ENCODE peak calls at places on chromosomes 11 and 22, in six cellular contexts. M is adipocyte, K is A549, H is lower leg skin, U is heart right ventricle, J is skeletal muscle cell. X is an unnamed sample.

GRCh38 chr11:117822031-117822521 is 2.5 kb downstream of the FXYD2 start:
- DNase-seq in M (peak; percentile 21), K (no peak), H (no peak), U (no peak), J (no peak), X (no peak)

GRCh38 chr11:85464283-85464682 is 162.9 kb downstream of the DLG2 start:
- DNase-seq in M (no peak), K (peak; percentile 4), H (no peak), U (no peak), J (no peak), X (no peak)

GRCh38 chr22:37746366-37747089 is 49.7 kb downstream of the TRIOBP start:
- DNase-seq in M (peak; percentile 57), K (no peak), H (no peak), U (no peak), J (no peak), X (no peak)

GRCh38 chr11:26620282-26621045 is 48.4 kb upstream of the MUC15 start:
- DNase-seq in M (no peak), K (peak; percentile 29), H (no peak), U (no peak), J (no peak), X (no peak)

GRCh38 chr11:78808903-78809302 is 234.2 kb upstream of the NARS2 start:
- DNase-seq in M (no peak), K (no peak), H (no peak), U (no peak), J (no peak), X (no peak)

GRCh38 chr11:76704171-76704948 is 33.8 kb upstream of the LRRC32 start:
- DNase-seq in M (no peak), K (no peak), H (no peak), U (no peak), J (no peak), X (no peak)

GRCh38 chr11:17472467-17472866 is 4.2 kb downstream of the ABCC8 start:
- DNase-seq in M (no peak), K (no peak), H (no peak), U (no peak), J (no peak), X (no peak)

GRCh38 chr11:61514050-61514917 is 5.7 kb downstream of the LRRC10B start:
- DNase-seq in M (no peak), K (no peak), H (no peak), U (no peak), J (no peak), X (no peak)

GRCh38 chr22:44616882-44617655 is 84.9 kb upstream of the PRR5 start:
- DNase-seq in M (no peak), K (no peak), H (no peak), U (peak; percentile 38), J (no peak), X (no peak)

GRCh38 chr22:24429411-24430365 is 2.3 kb downstream of the ADORA2A start:
- DNase-seq in M (no peak), K (no peak), H (peak; percentile 89), U (peak; percentile 65), J (no peak), X (no peak)

GRCh38 chr22:45738206-45738605 is 66.6 kb downstream of the ATXN10 start:
- DNase-seq in M (peak; percentile 27), K (no peak), H (no peak), U (no peak), J (no peak), X (no peak)

GRCh38 chr22:42261266-42261665 is 9.2 kb downstream of the TCF20 start:
- DNase-seq in M (peak; percentile 60), K (no peak), H (no peak), U (no peak), J (peak; percentile 36), X (no peak)

GRCh38 chr11:62602141-62603071 is 741 bp upstream of the MTA2 start:
- DNase-seq in M (peak; percentile 84), K (peak; percentile 37), H (peak; percentile 94), U (peak; percentile 65), J (no peak), X (no peak)

GRCh38 chr22:25987948-25988347 is 181.3 kb upstream of the SEZ6L start:
- DNase-seq in M (no peak), K (no peak), H (no peak), U (no peak), J (no peak), X (peak; percentile 24)

GRCh38 chr11:61817471-61818202 is 834 bp upstream of the FADS1 start:
- DNase-seq in M (peak; percentile 24), K (no peak), H (no peak), U (no peak), J (no peak), X (no peak)

GRCh38 chr11:86570457-86570856 is 102.0 kb downstream of the ME3 start:
- DNase-seq in M (no peak), K (no peak), H (no peak), U (no peak), J (no peak), X (no peak)

GRCh38 chr22:17706451-17706900 is 67.8 kb downstream of the BID start:
- DNase-seq in M (peak; percentile 94), K (peak; percentile 91), H (no peak), U (peak; percentile 35), J (peak; percentile 86), X (peak; percentile 79)

GRCh38 chr11:76279038-76279437 is 72.7 kb upstream of the WNT11 start:
- DNase-seq in M (no peak), K (no peak), H (no peak), U (no peak), J (no peak), X (no peak)

GRCh38 chr11:103680861-103681260 is 355.6 kb upstream of the DDI1 start:
- DNase-seq in M (no peak), K (no peak), H (no peak), U (no peak), J (no peak), X (no peak)

DNA sequence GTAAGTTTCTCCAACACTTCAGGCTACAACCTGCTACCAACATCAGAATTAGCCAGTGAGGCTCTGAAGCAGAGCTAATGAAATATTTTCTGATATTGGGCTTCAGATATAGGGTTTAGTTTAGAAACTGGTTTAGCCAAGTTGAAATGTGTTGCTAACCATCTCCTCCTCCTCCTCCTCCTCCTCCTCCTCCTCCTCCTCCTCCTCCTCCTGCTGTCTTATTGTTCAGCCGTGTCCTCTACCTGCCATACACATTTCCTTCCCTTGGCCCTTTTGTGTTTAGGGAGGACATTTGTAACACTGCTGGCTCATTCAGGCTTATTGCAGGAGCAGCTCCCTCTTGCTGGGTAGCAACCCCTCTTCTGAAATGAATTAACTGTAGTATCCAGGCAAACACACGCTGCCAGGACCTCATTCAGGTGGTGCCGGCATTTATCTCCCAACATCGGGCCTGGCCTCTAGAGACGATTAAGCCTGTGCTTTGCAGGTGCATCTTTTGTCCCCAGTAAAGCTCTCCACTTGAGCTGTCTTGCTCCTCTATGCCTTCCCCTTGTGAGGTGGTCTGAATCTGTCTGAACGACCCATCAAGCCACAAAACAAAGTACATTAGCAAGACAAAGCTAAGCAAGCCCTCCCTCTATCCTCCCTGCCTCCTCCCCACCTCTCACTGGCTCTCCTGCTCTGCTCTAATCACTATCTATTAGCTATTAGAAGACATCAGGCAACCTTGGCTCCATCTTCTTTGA is 82.9 kb downstream of the KCNJ1 start:
- DNase-seq in M (no peak), K (no peak), H (no peak), U (no peak), J (no peak), X (no peak)
- H3K4me3 ChIP-seq in M (no peak overlapping the region), K (no peak overlapping the region), H (no peak overlapping the region), U (no peak overlapping the region), J (no peak overlapping the region), X (no peak overlapping the region)

GRCh38 chr11:3162410-3163240 is 2.5 kb downstream of the OSBPL5 start:
- DNase-seq in M (no peak), K (no peak), H (no peak), U (no peak), J (no peak), X (no peak)

GRCh38 chr11:3164540-3165151 is 464 bp downstream of the OSBPL5 start:
- DNase-seq in M (no peak), K (no peak), H (no peak), U (no peak), J (no peak), X (no peak)

GRCh38 chr11:3163241-3163981 is 1.7 kb downstream of the OSBPL5 start:
- DNase-seq in M (peak; percentile 40), K (no peak), H (no peak), U (no peak), J (no peak), X (no peak)

GRCh38 chr11:3165152-3165705 is at the start of gene OSBPL5:
- DNase-seq in M (peak; percentile 89), K (peak; percentile 22), H (peak; percentile 95), U (peak; percentile 86), J (no peak), X (no peak)

DNA sequence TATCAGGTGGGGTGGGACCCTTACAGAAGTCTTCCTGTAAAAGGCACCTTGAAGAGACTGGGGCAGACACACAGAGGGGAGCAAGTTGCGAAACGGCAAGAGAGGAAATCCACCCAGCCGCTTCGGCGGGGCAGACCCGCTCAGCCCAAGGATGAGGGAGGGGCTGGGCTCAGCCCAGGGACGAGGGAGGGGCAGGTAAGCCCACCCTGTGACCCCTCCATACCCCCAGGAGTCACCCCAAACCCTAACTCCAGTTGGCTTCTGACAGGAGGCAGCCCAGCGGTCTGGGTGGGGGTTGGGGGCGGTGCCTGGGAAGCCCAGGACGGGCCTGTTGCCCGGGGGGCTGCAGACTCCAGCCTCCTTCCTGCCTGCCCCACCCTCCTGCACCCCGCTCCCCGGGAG is 971 bp downstream of the OSBPL5 start:
- DNase-seq in M (peak; percentile 66), K (no peak), H (no peak), U (no peak), J (no peak), X (no peak)
- H3K4me3 ChIP-seq in M (peak overlapping the region; percentile 94), K (peak overlapping the region; percentile 97), H (peak overlapping the region; percentile 57), U (peak overlapping the region; percentile 81), J (peak overlapping the region; percentile 94), X (no peak overlapping the region)

DNA sequence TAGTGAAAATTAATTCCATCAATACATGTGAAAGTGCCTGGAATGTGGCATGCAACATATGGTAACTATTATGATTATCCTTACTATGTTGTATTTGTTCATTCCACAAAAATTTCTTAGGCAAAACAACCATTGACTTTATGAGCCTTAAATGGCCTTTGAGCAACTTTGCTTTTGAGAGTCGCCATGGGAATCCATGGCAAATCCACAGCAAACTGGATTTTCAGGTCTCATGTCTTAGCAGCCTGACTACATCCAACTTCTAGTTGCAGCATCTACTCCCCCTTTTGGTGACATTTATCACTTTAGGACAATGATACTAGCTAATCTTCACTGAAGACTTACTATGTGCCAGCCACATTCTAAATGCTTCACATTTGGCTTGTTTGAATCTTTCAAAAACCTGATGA is 56.8 kb downstream of the SLC1A2 start:
- DNase-seq in M (peak; percentile 46), K (no peak), H (no peak), U (no peak), J (no peak), X (no peak)
- H3K4me3 ChIP-seq in M (peak overlapping the region; percentile 17), K (no peak overlapping the region), H (no peak overlapping the region), U (no peak overlapping the region), J (no peak overlapping the region), X (no peak overlapping the region)

DNA sequence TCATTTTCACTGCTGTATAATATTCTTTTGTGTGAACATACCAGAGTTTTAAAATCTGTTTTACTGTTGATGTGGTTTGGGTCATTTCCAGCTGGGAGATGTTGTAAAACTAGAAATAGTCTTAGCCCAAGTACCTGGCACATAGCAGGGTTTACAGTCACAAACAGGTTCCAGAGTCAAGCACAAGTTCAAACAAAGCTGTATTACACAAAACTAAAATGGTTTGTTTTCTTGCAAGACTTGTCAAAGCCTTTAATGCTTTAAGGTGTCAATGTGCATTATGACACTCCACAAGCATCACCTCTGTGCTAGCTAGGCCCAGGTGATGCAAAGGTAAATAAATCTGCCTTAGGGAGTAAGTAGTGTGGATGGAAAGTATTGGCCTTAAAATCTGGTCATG is 379.1 kb downstream of the MN1 start:
- DNase-seq in M (no peak), K (no peak), H (no peak), U (no peak), J (no peak), X (no peak)
- H3K4me3 ChIP-seq in M (no peak overlapping the region), K (no peak overlapping the region), H (no peak overlapping the region), U (no peak overlapping the region), J (no peak overlapping the region), X (no peak overlapping the region)